ENCODE peak calls at places on chromosome 14, in five cellular contexts. One of them, this sample, is unnamed.

GRCh38 chr14:26841920-26842741 is 244.3 kb upstream of the NOVA1 start:
- DNase-seq in BJ: peak; percentile 88
- DNase-seq in suprapubic skin: peak; percentile 79
- DNase-seq in CD4-positive, alpha-beta T cell: no peak
- DNase-seq in lower leg skin: peak; percentile 88
- DNase-seq in this sample: no peak

GRCh38 chr14:69043598-69044267 is 64.6 kb upstream of the ACTN1 start:
- DNase-seq in BJ: no peak
- DNase-seq in suprapubic skin: no peak
- DNase-seq in CD4-positive, alpha-beta T cell: no peak
- DNase-seq in lower leg skin: no peak
- DNase-seq in this sample: no peak

GRCh38 chr14:95023886-95024285 is 133.4 kb downstream of the DICER1 start:
- DNase-seq in BJ: no peak
- DNase-seq in suprapubic skin: no peak
- DNase-seq in CD4-positive, alpha-beta T cell: no peak
- DNase-seq in lower leg skin: no peak
- DNase-seq in this sample: peak; percentile 42

GRCh38 chr14:55399912-55400311 is 11.7 kb downstream of the ATG14 start:
- DNase-seq in BJ: no peak
- DNase-seq in suprapubic skin: no peak
- DNase-seq in CD4-positive, alpha-beta T cell: no peak
- DNase-seq in lower leg skin: no peak
- DNase-seq in this sample: no peak

GRCh38 chr14:31465113-31465512 is 7.8 kb upstream of the DTD2 start:
- DNase-seq in BJ: peak; percentile 17
- DNase-seq in suprapubic skin: no peak
- DNase-seq in CD4-positive, alpha-beta T cell: no peak
- DNase-seq in lower leg skin: no peak
- DNase-seq in this sample: no peak

GRCh38 chr14:81313775-81314429 is 86.2 kb downstream of the STON2 start:
- DNase-seq in BJ: no peak
- DNase-seq in suprapubic skin: no peak
- DNase-seq in CD4-positive, alpha-beta T cell: no peak
- DNase-seq in lower leg skin: no peak
- DNase-seq in this sample: no peak

GRCh38 chr14:49999216-49999761 is 106.4 kb downstream of the ARF6 start:
- DNase-seq in BJ: no peak
- DNase-seq in suprapubic skin: peak; percentile 93
- DNase-seq in CD4-positive, alpha-beta T cell: peak; percentile 41
- DNase-seq in lower leg skin: peak; percentile 97
- DNase-seq in this sample: no peak

GRCh38 chr14:65850429-65851145 is 438.1 kb downstream of the FUT8 start:
- DNase-seq in BJ: no peak
- DNase-seq in suprapubic skin: no peak
- DNase-seq in CD4-positive, alpha-beta T cell: peak; percentile 19
- DNase-seq in lower leg skin: peak; percentile 71
- DNase-seq in this sample: peak; percentile 80

GRCh38 chr14:47619397-47619796 is 56.0 kb downstream of the MDGA2 start:
- DNase-seq in BJ: no peak
- DNase-seq in suprapubic skin: no peak
- DNase-seq in CD4-positive, alpha-beta T cell: no peak
- DNase-seq in lower leg skin: no peak
- DNase-seq in this sample: no peak

GRCh38 chr14:61754627-61755381 is 7.4 kb upstream of the SNAPC1 start:
- DNase-seq in BJ: no peak
- DNase-seq in suprapubic skin: no peak
- DNase-seq in CD4-positive, alpha-beta T cell: no peak
- DNase-seq in lower leg skin: no peak
- DNase-seq in this sample: no peak

GRCh38 chr14:61756135-61756534 is 6.1 kb upstream of the SNAPC1 start:
- DNase-seq in BJ: no peak
- DNase-seq in suprapubic skin: no peak
- DNase-seq in CD4-positive, alpha-beta T cell: no peak
- DNase-seq in lower leg skin: no peak
- DNase-seq in this sample: no peak

GRCh38 chr14:61751475-61751989 is 10.7 kb upstream of the SNAPC1 start:
- DNase-seq in BJ: no peak
- DNase-seq in suprapubic skin: no peak
- DNase-seq in CD4-positive, alpha-beta T cell: no peak
- DNase-seq in lower leg skin: no peak
- DNase-seq in this sample: no peak

GRCh38 chr14:61752626-61753025 is 9.6 kb upstream of the SNAPC1 start:
- DNase-seq in BJ: no peak
- DNase-seq in suprapubic skin: no peak
- DNase-seq in CD4-positive, alpha-beta T cell: no peak
- DNase-seq in lower leg skin: no peak
- DNase-seq in this sample: no peak

DNA sequence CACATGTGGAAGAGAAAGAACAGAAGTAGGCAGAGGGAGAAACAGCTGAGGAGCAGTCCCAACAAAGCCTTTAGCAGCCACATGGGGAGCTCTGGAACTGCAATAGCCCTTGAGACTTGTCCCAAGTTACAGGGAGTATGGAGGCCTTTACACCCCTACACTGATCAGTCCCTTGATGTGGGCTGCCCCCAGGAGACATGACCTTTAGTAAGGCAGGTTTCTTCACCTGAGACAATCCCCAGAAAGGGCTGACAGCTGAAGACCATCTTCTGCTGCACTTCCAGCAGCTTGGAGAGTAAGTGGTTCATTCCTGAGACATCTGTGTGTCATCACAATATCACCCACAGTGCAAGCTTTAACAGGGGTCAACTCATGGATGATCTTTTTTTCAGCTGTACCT is 8.6 kb upstream of the SNAPC1 start:
- DNase-seq in BJ: no peak
- DNase-seq in suprapubic skin: no peak
- DNase-seq in CD4-positive, alpha-beta T cell: no peak
- DNase-seq in lower leg skin: no peak
- DNase-seq in this sample: no peak
- TF ChIP-seq CTCF in BJ: peak; percentile 32
- TF ChIP-seq CTCF in suprapubic skin: no peak
- TF ChIP-seq CTCF in CD4-positive, alpha-beta T cell: no peak
- TF ChIP-seq CTCF in lower leg skin: no peak
- TF ChIP-seq CTCF in this sample: no peak

GRCh38 chr14:103296987-103297386 is 37.0 kb upstream of the EIF5 start:
- DNase-seq in BJ: no peak
- DNase-seq in suprapubic skin: no peak
- DNase-seq in CD4-positive, alpha-beta T cell: no peak
- DNase-seq in lower leg skin: peak; percentile 74
- DNase-seq in this sample: no peak
- TF ChIP-seq CTCF in BJ: no peak
- TF ChIP-seq CTCF in suprapubic skin: no peak
- TF ChIP-seq CTCF in CD4-positive, alpha-beta T cell: no peak
- TF ChIP-seq CTCF in lower leg skin: no peak
- TF ChIP-seq CTCF in this sample: no peak

DNA sequence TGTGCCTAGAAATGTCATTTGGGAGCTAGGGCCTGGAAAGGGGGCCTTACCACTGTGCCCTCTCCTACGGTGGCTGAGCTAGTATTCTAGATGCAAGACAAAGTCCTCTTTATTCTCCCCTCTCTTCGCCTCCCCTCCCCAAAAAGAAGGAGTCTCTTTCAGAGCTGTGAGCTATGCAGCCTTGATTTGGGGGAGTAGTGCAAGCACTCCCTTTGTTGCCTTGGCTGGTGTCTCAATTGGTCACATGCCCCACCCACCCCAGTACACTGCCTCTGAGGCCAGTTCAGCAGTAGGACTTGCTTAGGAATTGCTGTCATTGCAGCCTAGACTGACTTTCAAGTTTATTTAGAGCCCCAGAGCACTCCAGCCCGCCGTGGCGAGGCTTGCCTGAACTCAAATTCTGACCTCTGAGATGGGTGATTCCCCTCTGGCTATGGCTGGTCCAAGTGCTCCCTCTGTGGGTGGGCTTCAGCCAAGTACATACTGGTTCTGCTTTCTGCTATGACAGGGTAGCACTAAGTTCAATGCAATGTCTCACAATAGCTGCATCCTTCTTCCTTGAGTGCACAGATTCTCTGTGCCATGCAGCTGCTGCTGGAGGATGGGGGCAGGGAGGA is 37.0 kb upstream of the FBXO33 start:
- DNase-seq in BJ: no peak
- DNase-seq in suprapubic skin: no peak
- DNase-seq in CD4-positive, alpha-beta T cell: no peak
- DNase-seq in lower leg skin: no peak
- DNase-seq in this sample: no peak
- TF ChIP-seq CTCF in BJ: no peak
- TF ChIP-seq CTCF in suprapubic skin: no peak
- TF ChIP-seq CTCF in CD4-positive, alpha-beta T cell: no peak
- TF ChIP-seq CTCF in lower leg skin: no peak
- TF ChIP-seq CTCF in this sample: peak; percentile 30

GRCh38 chr14:104802120-104802912 is 1.4 kb downstream of the ZBTB42 start:
- DNase-seq in BJ: no peak
- DNase-seq in suprapubic skin: no peak
- DNase-seq in CD4-positive, alpha-beta T cell: no peak
- DNase-seq in lower leg skin: no peak
- DNase-seq in this sample: no peak

GRCh38 chr14:104804481-104805325 is 3.8 kb downstream of the ZBTB42 start:
- DNase-seq in BJ: no peak
- DNase-seq in suprapubic skin: no peak
- DNase-seq in CD4-positive, alpha-beta T cell: no peak
- DNase-seq in lower leg skin: no peak
- DNase-seq in this sample: no peak

GRCh38 chr14:104803916-104804371 is 3.0 kb downstream of the ZBTB42 start:
- DNase-seq in BJ: no peak
- DNase-seq in suprapubic skin: no peak
- DNase-seq in CD4-positive, alpha-beta T cell: no peak
- DNase-seq in lower leg skin: no peak
- DNase-seq in this sample: no peak

GRCh38 chr14:104802913-104803184 is 1.9 kb downstream of the ZBTB42 start:
- DNase-seq in BJ: no peak
- DNase-seq in suprapubic skin: no peak
- DNase-seq in CD4-positive, alpha-beta T cell: no peak
- DNase-seq in lower leg skin: no peak
- DNase-seq in this sample: no peak

GRCh38 chr14:104803280-104803915 is 2.5 kb downstream of the ZBTB42 start:
- DNase-seq in BJ: no peak
- DNase-seq in suprapubic skin: no peak
- DNase-seq in CD4-positive, alpha-beta T cell: no peak
- DNase-seq in lower leg skin: no peak
- DNase-seq in this sample: no peak
- TF ChIP-seq CTCF in BJ: no peak
- TF ChIP-seq CTCF in suprapubic skin: no peak
- TF ChIP-seq CTCF in CD4-positive, alpha-beta T cell: no peak
- TF ChIP-seq CTCF in lower leg skin: no peak
- TF ChIP-seq CTCF in this sample: no peak

GRCh38 chr14:106286697-106287290 is 760.4 kb downstream of the TMEM121 start:
- DNase-seq in BJ: no peak
- DNase-seq in suprapubic skin: no peak
- DNase-seq in CD4-positive, alpha-beta T cell: no peak
- DNase-seq in lower leg skin: no peak
- DNase-seq in this sample: no peak
- TF ChIP-seq CTCF in BJ: no peak
- TF ChIP-seq CTCF in suprapubic skin: no peak
- TF ChIP-seq CTCF in CD4-positive, alpha-beta T cell: peak; percentile 56
- TF ChIP-seq CTCF in lower leg skin: no peak
- TF ChIP-seq CTCF in this sample: no peak

GRCh38 chr14:104794641-104795467 is 694 bp downstream of the AKT1 start:
- DNase-seq in BJ: no peak
- DNase-seq in suprapubic skin: no peak
- DNase-seq in CD4-positive, alpha-beta T cell: no peak
- DNase-seq in lower leg skin: no peak
- DNase-seq in this sample: no peak
- TF ChIP-seq CTCF in BJ: peak; percentile 21
- TF ChIP-seq CTCF in suprapubic skin: no peak
- TF ChIP-seq CTCF in CD4-positive, alpha-beta T cell: no peak
- TF ChIP-seq CTCF in lower leg skin: no peak
- TF ChIP-seq CTCF in this sample: no peak

GRCh38 chr14:58557242-58557641 is 80.5 kb upstream of the DACT1 start:
- DNase-seq in BJ: no peak
- DNase-seq in suprapubic skin: no peak
- DNase-seq in CD4-positive, alpha-beta T cell: no peak
- DNase-seq in lower leg skin: no peak
- DNase-seq in this sample: no peak
- TF ChIP-seq CTCF in BJ: no peak
- TF ChIP-seq CTCF in suprapubic skin: no peak
- TF ChIP-seq CTCF in CD4-positive, alpha-beta T cell: no peak
- TF ChIP-seq CTCF in lower leg skin: no peak
- TF ChIP-seq CTCF in this sample: no peak

DNA sequence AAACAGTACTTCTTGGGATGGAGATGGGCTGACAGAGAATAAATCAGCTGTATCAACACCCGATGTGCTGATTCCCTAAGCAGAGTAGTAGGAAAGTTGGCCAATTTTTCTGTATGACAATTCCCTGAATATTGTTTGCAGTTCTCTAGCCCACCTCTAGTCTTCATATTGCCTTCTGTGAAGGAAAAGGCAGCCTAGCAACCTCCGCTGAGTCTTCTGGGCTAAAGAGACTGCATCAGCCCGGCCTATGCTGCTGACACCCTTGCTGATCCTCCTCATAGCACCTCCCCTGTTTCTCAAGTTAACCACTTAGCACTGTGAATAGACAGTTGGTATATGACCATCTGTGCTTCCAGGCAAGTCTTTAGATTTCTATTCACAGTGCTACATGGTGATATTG is 161.1 kb upstream of the EGLN3 start:
- DNase-seq in BJ: no peak
- DNase-seq in suprapubic skin: no peak
- DNase-seq in CD4-positive, alpha-beta T cell: no peak
- DNase-seq in lower leg skin: no peak
- DNase-seq in this sample: no peak
- TF ChIP-seq CTCF in BJ: no peak
- TF ChIP-seq CTCF in suprapubic skin: no peak
- TF ChIP-seq CTCF in CD4-positive, alpha-beta T cell: no peak
- TF ChIP-seq CTCF in lower leg skin: no peak
- TF ChIP-seq CTCF in this sample: peak; percentile 10

GRCh38 chr14:56798447-56799326 is 11.6 kb downstream of the OTX2 start:
- DNase-seq in BJ: no peak
- DNase-seq in suprapubic skin: no peak
- DNase-seq in CD4-positive, alpha-beta T cell: no peak
- DNase-seq in lower leg skin: no peak
- DNase-seq in this sample: no peak
- TF ChIP-seq CTCF in BJ: no peak
- TF ChIP-seq CTCF in suprapubic skin: no peak
- TF ChIP-seq CTCF in CD4-positive, alpha-beta T cell: no peak
- TF ChIP-seq CTCF in lower leg skin: no peak
- TF ChIP-seq CTCF in this sample: no peak

GRCh38 chr14:89013098-89013504 is 188.7 kb downstream of the TTC8 start:
- DNase-seq in BJ: no peak
- DNase-seq in suprapubic skin: no peak
- DNase-seq in CD4-positive, alpha-beta T cell: no peak
- DNase-seq in lower leg skin: no peak
- DNase-seq in this sample: no peak
- TF ChIP-seq CTCF in BJ: no peak
- TF ChIP-seq CTCF in suprapubic skin: no peak
- TF ChIP-seq CTCF in CD4-positive, alpha-beta T cell: no peak
- TF ChIP-seq CTCF in lower leg skin: no peak
- TF ChIP-seq CTCF in this sample: peak; percentile 29

This sample was measured in osteocyte.